ENCODE peak calls at places on chromosomes 3 and 15, in five cellular contexts. A is GM23248, S is suprapubic skin, I is A549, H is tibial artery. X is an unnamed sample.

GRCh38 chr3:195899701-195900425 is 8.5 kb downstream of the TNK2 start:
- DNase-seq in I (no peak), A (no peak), H (no peak), S (no peak), X (no peak)

GRCh38 chr3:118564800-118565199 is 469.8 kb downstream of the IGSF11 start:
- DNase-seq in H (no peak), I (no peak), A (no peak), S (no peak), X (no peak)

GRCh38 chr3:69869643-69870042 is 129.9 kb upstream of the SAMMSON start:
- DNase-seq in I (no peak), S (no peak), A (peak), H (no peak), X (no peak)

GRCh38 chr15:78084359-78084750 is 6.8 kb upstream of the TBC1D2B start:
- DNase-seq in I (no peak), A (no peak), H (no peak), S (no peak), X (no peak)

GRCh38 chr3:138356666-138357409 is 8.5 kb downstream of the MRAS start:
- DNase-seq in S (no peak), A (no peak), H (no peak), I (no peak), X (peak)

GRCh38 chr3:196044513-196044912 is 37.4 kb downstream of the TFRC start:
- DNase-seq in S (no peak), H (no peak), A (no peak), I (no peak), X (no peak)

GRCh38 chr3:22029480-22029879 is 278.5 kb upstream of the ZNF385D start:
- DNase-seq in I (no peak), H (no peak), S (no peak), A (no peak), X (no peak)

GRCh38 chr3:183490653-183491052 is 62.2 kb upstream of the MCF2L2 start:
- DNase-seq in A (peak), H (no peak), I (no peak), S (no peak), X (no peak)

GRCh38 chr3:171824076-171824475 is 13.8 kb upstream of the PLD1 start:
- DNase-seq in A (no peak), S (no peak), H (peak), I (no peak), X (no peak)

GRCh38 chr3:171994646-171995441 is 44.5 kb upstream of the FNDC3B start:
- DNase-seq in S (no peak), I (no peak), A (peak), H (no peak), X (no peak)

GRCh38 chr15:83210619-83211018 is 3.0 kb upstream of the HDGFL3 start:
- DNase-seq in H (no peak), I (no peak), S (no peak), A (peak), X (no peak)

GRCh38 chr3:30933478-30934207 is 39.2 kb upstream of the GADL1 start:
- DNase-seq in S (no peak), I (no peak), H (no peak), A (no peak), X (no peak)

GRCh38 chr3:154152741-154153140 is 31.6 kb downstream of the ARHGEF26 start:
- DNase-seq in I (no peak), H (no peak), A (no peak), S (no peak), X (no peak)

GRCh38 chr3:98086873-98087272 is at the start of gene OR5AC2:
- DNase-seq in H (no peak), A (no peak), S (no peak), I (no peak), X (no peak)

GRCh38 chr3:9970020-9970652 is 16.5 kb downstream of the EMC3 start:
- DNase-seq in A (peak), H (no peak), S (no peak), I (no peak), X (no peak)

GRCh38 chr3:156377266-156377665 is 177.7 kb downstream of the SSR3 start:
- DNase-seq in H (no peak), S (no peak), A (no peak), I (no peak), X (no peak)

GRCh38 chr3:18378218-18378617 is 46.9 kb downstream of the SATB1 start:
- DNase-seq in S (no peak), A (no peak), H (no peak), I (no peak), X (no peak)

GRCh38 chr15:52171807-52172206 is 19.4 kb downstream of the GNB5 start:
- DNase-seq in A (no peak), I (no peak), H (no peak), S (no peak), X (no peak)

GRCh38 chr3:53132347-53132746 is 2.1 kb upstream of the RFT1 start:
- DNase-seq in I (no peak), H (no peak), S (no peak), A (no peak), X (no peak)

GRCh38 chr3:53126646-53127045 is 3.6 kb downstream of the RFT1 start:
- DNase-seq in H (no peak), S (no peak), A (no peak), I (no peak), X (no peak)

GRCh38 chr3:53131136-53131495 is 881 bp upstream of the RFT1 start:
- DNase-seq in A (peak), I (no peak), H (no peak), S (no peak), X (no peak)

GRCh38 chr3:53130179-53131135 is at the start of gene RFT1:
- DNase-seq in I (peak), H (peak), S (peak), A (peak), X (peak)

GRCh38 chr3:53129344-53129743 is 891 bp downstream of the RFT1 start:
- DNase-seq in S (no peak), H (no peak), A (no peak), I (no peak), X (no peak)
- H3K27ac ChIP-seq in S (no peak), H (no peak), A (no peak), I (peak), X (no peak)

GRCh38 chr3:45557886-45558285 is 36.7 kb upstream of the LIMD1 start:
- DNase-seq in H (no peak), S (no peak), I (no peak), A (no peak), X (no peak)
- H3K27ac ChIP-seq in H (no peak), S (no peak), I (no peak), A (no peak), X (no peak)

DNA sequence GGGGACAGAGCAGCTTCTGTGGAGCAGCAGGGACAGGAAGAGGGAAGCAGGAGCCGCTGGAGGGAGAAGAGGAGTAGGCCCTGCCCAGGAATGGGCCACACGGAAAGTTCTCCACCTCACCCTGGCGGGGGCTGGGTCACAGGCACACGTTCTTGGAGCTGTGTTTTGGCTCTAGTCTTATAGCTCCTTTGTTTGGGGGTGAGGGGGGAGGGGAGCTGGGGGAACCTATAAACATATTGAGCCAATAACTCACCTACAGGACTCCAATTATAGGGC is 508.6 kb downstream of the SHQ1 start:
- DNase-seq in A (no peak), S (peak), H (no peak), I (no peak), X (no peak)
- H3K27ac ChIP-seq in A (peak), S (peak), H (no peak), I (peak), X (no peak)

GRCh38 chr15:71515375-71516186 is 294.8 kb upstream of the NR2E3 start:
- DNase-seq in I (no peak), A (no peak), H (no peak), S (no peak), X (no peak)
- H3K27ac ChIP-seq in I (no peak), A (no peak), H (no peak), S (peak), X (peak)

GRCh38 chr15:68678746-68679145 is 100.0 kb downstream of the CORO2B start:
- DNase-seq in H (no peak), S (peak), I (no peak), A (no peak), X (no peak)

GRCh38 chr15:68674975-68675374 is 96.2 kb downstream of the CORO2B start:
- DNase-seq in H (no peak), I (no peak), A (no peak), S (no peak), X (no peak)

GRCh38 chr15:68676926-68677325 is 98.1 kb downstream of the CORO2B start:
- DNase-seq in H (no peak), A (no peak), S (peak), I (no peak), X (no peak)

GRCh38 chr15:68677996-68678395 is 99.2 kb downstream of the CORO2B start:
- DNase-seq in I (no peak), H (no peak), S (peak), A (no peak), X (no peak)

GRCh38 chr15:68676011-68676605 is 97.3 kb downstream of the CORO2B start:
- DNase-seq in H (no peak), A (no peak), S (peak), I (no peak), X (no peak)
- H3K27ac ChIP-seq in H (no peak), A (no peak), S (no peak), I (no peak), X (no peak)

DNA sequence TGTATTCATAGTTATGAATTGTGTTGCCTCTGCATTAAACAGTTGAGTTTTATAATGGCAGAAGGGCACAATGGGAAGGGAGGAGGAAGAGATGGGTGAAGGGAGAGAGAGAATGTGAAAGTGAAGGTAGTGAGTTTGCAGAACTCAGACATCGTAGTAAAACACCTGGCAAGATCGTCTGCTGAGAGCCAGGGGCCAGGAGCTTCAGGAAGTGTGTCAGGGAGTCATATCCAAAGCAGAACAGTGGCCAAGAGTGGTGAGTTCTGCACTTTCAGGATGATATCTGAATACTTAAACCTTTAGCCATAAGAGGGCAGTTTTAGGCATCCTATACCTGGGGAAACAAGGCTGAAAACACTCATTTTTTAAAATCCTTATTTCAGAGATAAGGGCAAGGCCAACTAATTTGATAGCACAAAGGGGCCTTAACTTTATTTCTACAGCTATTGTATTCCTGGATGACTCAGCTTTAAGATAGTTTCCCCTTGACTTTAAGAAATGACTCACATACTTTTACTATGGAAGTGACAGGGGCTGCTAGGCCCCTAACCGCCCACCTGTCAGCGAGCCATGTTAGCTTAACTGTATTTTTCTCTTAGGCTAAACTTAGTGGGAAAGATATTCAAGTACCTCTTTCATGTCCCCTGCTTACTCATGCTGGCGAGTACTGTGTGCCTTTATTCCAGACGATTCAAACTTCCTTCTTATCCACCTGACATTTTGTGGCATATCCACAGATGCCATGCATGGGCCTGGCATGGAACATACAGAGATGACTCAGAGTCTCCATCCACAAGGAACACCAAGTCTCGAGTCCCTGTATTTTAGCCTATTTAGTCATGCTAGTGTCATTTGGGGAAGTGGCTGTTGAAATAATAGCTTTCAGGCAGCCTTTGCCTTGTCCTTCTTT is 53.9 kb downstream of the RLBP1 start:
- DNase-seq in I (peak), S (no peak), A (peak), H (peak), X (no peak)
- H3K27ac ChIP-seq in I (peak), S (no peak), A (peak), H (peak), X (peak)

GRCh38 chr15:27831384-27832262 is 267.5 kb downstream of the OCA2 start:
- DNase-seq in A (no peak), H (no peak), I (no peak), S (no peak), X (no peak)
- H3K27ac ChIP-seq in A (no peak), H (no peak), I (no peak), S (no peak), X (no peak)

GRCh38 chr15:66400351-66400774 is 13.7 kb downstream of the MAP2K1 start:
- DNase-seq in H (no peak), A (peak), S (no peak), I (no peak), X (no peak)

GRCh38 chr15:66399276-66399675 is 12.6 kb downstream of the MAP2K1 start:
- DNase-seq in H (no peak), I (no peak), S (no peak), A (no peak), X (no peak)

GRCh38 chr15:66402885-66403284 is 16.2 kb downstream of the MAP2K1 start:
- DNase-seq in A (no peak), I (no peak), H (no peak), S (no peak), X (no peak)

GRCh38 chr15:66403323-66403722 is 16.6 kb downstream of the MAP2K1 start:
- DNase-seq in S (no peak), H (no peak), A (no peak), I (no peak), X (peak)

DNA sequence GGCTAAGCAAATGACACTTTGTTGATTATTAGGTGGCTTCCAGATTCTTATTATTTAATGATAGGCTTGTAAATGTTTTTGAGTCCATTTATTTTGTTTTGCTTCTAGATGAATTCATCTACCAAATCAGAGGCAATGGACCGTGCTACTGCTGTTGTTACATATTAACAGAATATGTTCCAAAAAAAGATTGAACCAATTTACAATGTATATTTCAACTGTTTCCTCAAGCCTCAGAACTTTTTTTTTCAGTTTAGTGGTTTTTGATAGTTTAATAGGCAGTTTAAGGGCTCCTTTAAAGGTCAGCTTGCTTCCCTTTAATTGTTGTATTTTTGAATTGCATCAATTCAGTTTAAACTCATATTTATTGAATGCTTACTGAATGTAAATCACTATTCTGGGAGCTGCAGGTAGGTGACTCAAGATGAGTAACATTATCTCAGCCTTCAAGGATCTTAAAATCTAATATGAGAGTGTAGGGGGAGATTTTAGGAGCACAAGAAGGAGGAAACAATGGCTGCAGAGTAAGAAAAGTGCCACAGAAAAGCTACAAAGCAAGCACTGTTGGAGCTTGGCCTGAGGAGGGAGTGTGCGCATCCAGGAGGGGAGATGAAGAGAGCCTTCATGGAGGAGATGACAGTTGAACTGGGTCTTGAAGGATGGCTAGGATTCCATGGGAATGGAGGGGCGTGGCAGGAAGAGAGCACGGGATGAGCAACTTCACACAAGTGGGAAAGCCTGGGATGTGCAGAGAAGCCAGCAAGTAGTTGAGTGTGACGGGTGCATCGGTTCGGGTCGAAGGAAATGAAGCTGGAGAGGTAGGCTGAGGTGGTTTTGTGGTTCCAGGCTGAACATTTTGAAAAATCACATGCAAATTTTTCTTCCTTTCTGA is 14.7 kb downstream of the MAP2K1 start:
- DNase-seq in I (no peak), H (no peak), A (peak), S (no peak), X (no peak)
- H3K27ac ChIP-seq in I (no peak), H (no peak), A (no peak), S (no peak), X (no peak)